ENCODE peak calls at places on chromosomes 4 and X, in eight cellular contexts. One of them, this sample, is unnamed.

GRCh38 chr4:177718514-177718913 is 276.3 kb upstream of the AGA start:
- DNase-seq in H9: no peak
- DNase-seq in fibroblast of pulmonary artery: no peak
- DNase-seq in AG09319: no peak
- DNase-seq in psoas muscle: no peak
- DNase-seq in astrocyte of the spinal cord: no peak
- DNase-seq in fibroblast of lung: no peak
- DNase-seq in brain microvascular endothelial cell: no peak
- DNase-seq in this sample: no peak

GRCh38 chr4:119286377-119287002 is 35.4 kb downstream of the FABP2 start:
- DNase-seq in H9: no peak
- DNase-seq in fibroblast of pulmonary artery: peak; percentile 88
- DNase-seq in AG09319: peak; percentile 49
- DNase-seq in psoas muscle: no peak
- DNase-seq in astrocyte of the spinal cord: peak; percentile 88
- DNase-seq in fibroblast of lung: peak; percentile 89
- DNase-seq in brain microvascular endothelial cell: peak; percentile 50
- DNase-seq in this sample: no peak

GRCh38 chr4:44988011-44988410 is 261.7 kb upstream of the GNPDA2 start:
- DNase-seq in H9: no peak
- DNase-seq in fibroblast of pulmonary artery: no peak
- DNase-seq in AG09319: no peak
- DNase-seq in psoas muscle: no peak
- DNase-seq in astrocyte of the spinal cord: no peak
- DNase-seq in fibroblast of lung: no peak
- DNase-seq in brain microvascular endothelial cell: no peak
- DNase-seq in this sample: no peak

GRCh38 chr4:143558823-143559756 is 45.6 kb downstream of the SMARCA5 start:
- DNase-seq in H9: peak; percentile 93
- DNase-seq in fibroblast of pulmonary artery: peak; percentile 66
- DNase-seq in AG09319: peak; percentile 10
- DNase-seq in psoas muscle: peak; percentile 82
- DNase-seq in astrocyte of the spinal cord: peak; percentile 68
- DNase-seq in fibroblast of lung: peak; percentile 66
- DNase-seq in brain microvascular endothelial cell: peak; percentile 24
- DNase-seq in this sample: no peak

GRCh38 chr4:52982246-52982950 is 120.3 kb downstream of the RASL11B start:
- DNase-seq in H9: no peak
- DNase-seq in fibroblast of pulmonary artery: peak; percentile 80
- DNase-seq in AG09319: no peak
- DNase-seq in psoas muscle: no peak
- DNase-seq in astrocyte of the spinal cord: peak; percentile 76
- DNase-seq in fibroblast of lung: peak; percentile 80
- DNase-seq in brain microvascular endothelial cell: peak; percentile 53
- DNase-seq in this sample: no peak

GRCh38 chrX:132614297-132614696 is 125.5 kb upstream of the MBNL3 start:
- DNase-seq in H9: peak; percentile 35
- DNase-seq in fibroblast of pulmonary artery: peak; percentile 4
- DNase-seq in AG09319: no peak
- DNase-seq in psoas muscle: no peak
- DNase-seq in astrocyte of the spinal cord: no peak
- DNase-seq in fibroblast of lung: peak; percentile 8
- DNase-seq in brain microvascular endothelial cell: no peak
- DNase-seq in this sample: no peak

GRCh38 chr4:150158041-150158440 is 79.8 kb downstream of the DCLK2 start:
- DNase-seq in H9: no peak
- DNase-seq in fibroblast of pulmonary artery: no peak
- DNase-seq in AG09319: no peak
- DNase-seq in psoas muscle: no peak
- DNase-seq in astrocyte of the spinal cord: no peak
- DNase-seq in fibroblast of lung: no peak
- DNase-seq in brain microvascular endothelial cell: no peak
- DNase-seq in this sample: no peak

GRCh38 chr4:131091896-131092295 is 1995.9 kb downstream of the C4orf33 start:
- DNase-seq in H9: no peak
- DNase-seq in fibroblast of pulmonary artery: peak; percentile 59
- DNase-seq in AG09319: no peak
- DNase-seq in psoas muscle: no peak
- DNase-seq in astrocyte of the spinal cord: peak; percentile 64
- DNase-seq in fibroblast of lung: peak; percentile 61
- DNase-seq in brain microvascular endothelial cell: no peak
- DNase-seq in this sample: no peak

GRCh38 chr4:1563768-1564485 is 120.2 kb downstream of the FAM53A start:
- DNase-seq in H9: no peak
- DNase-seq in fibroblast of pulmonary artery: no peak
- DNase-seq in AG09319: no peak
- DNase-seq in psoas muscle: no peak
- DNase-seq in astrocyte of the spinal cord: no peak
- DNase-seq in fibroblast of lung: no peak
- DNase-seq in brain microvascular endothelial cell: no peak
- DNase-seq in this sample: no peak

GRCh38 chrX:31223817-31224216 is 152.0 kb upstream of the FTHL17 start:
- DNase-seq in H9: no peak
- DNase-seq in fibroblast of pulmonary artery: peak; percentile 68
- DNase-seq in AG09319: no peak
- DNase-seq in psoas muscle: no peak
- DNase-seq in astrocyte of the spinal cord: peak; percentile 58
- DNase-seq in fibroblast of lung: peak; percentile 33
- DNase-seq in brain microvascular endothelial cell: peak; percentile 78
- DNase-seq in this sample: no peak

GRCh38 chr4:79823148-79823763 is 249.8 kb downstream of the ANTXR2 start:
- DNase-seq in H9: no peak
- DNase-seq in fibroblast of pulmonary artery: peak; percentile 60
- DNase-seq in AG09319: no peak
- DNase-seq in psoas muscle: no peak
- DNase-seq in astrocyte of the spinal cord: peak; percentile 32
- DNase-seq in fibroblast of lung: peak; percentile 50
- DNase-seq in brain microvascular endothelial cell: peak; percentile 9
- DNase-seq in this sample: no peak

DNA sequence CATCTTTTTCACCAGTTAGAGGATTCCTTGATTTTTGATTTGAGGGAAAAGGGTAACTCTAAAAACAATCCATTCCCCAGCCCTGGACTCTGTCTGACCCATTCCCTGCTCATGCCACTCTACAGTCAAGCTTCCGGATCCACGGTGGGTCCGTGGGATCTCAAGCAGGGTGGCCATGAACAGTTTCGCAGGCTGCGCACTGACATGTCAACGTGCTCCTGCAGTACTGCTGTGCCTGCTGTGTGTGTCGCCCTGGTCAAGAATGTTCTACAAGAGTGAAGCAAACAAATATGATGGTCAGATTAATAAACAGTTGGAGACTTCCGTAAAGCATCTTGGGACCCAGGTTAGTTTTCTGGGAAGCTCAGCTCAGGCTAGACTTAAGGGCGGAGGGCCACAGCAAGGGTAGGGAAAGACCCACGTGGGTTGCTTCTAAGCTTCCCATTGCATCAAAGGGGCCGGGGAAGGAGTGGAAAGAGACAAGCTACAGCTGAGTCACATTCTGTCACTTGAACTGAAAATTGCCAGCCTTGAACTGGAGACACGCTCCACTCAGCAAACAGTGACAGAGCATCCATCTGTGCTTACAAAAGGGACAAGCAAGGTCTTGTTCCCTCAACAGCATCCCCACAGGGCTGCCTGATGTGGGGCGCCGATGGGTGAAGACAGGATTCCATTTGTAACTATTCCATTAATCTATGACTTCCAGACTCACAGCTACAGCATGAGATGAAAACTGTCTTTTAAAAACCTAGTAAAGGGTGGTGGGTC is 81.8 kb downstream of the MTMR1 start:
- DNase-seq in H9: no peak
- DNase-seq in fibroblast of pulmonary artery: no peak
- DNase-seq in AG09319: no peak
- DNase-seq in psoas muscle: no peak
- DNase-seq in astrocyte of the spinal cord: no peak
- DNase-seq in fibroblast of lung: no peak
- DNase-seq in brain microvascular endothelial cell: no peak
- DNase-seq in this sample: peak; percentile 57
- TF ChIP-seq CTCF in H9: no peak
- TF ChIP-seq CTCF in fibroblast of pulmonary artery: no peak
- TF ChIP-seq CTCF in AG09319: no peak
- TF ChIP-seq CTCF in psoas muscle: no peak
- TF ChIP-seq CTCF in astrocyte of the spinal cord: no peak
- TF ChIP-seq CTCF in fibroblast of lung: no peak
- TF ChIP-seq CTCF in brain microvascular endothelial cell: no peak
- TF ChIP-seq CTCF in this sample: no peak

GRCh38 chrX:48667504-48667903 is 16.1 kb upstream of the WAS start:
- DNase-seq in H9: no peak
- DNase-seq in fibroblast of pulmonary artery: no peak
- DNase-seq in AG09319: no peak
- DNase-seq in psoas muscle: no peak
- DNase-seq in astrocyte of the spinal cord: no peak
- DNase-seq in fibroblast of lung: no peak
- DNase-seq in brain microvascular endothelial cell: no peak
- DNase-seq in this sample: no peak

GRCh38 chrX:48663241-48663640 is 20.4 kb upstream of the WAS start:
- DNase-seq in H9: no peak
- DNase-seq in fibroblast of pulmonary artery: no peak
- DNase-seq in AG09319: no peak
- DNase-seq in psoas muscle: no peak
- DNase-seq in astrocyte of the spinal cord: no peak
- DNase-seq in fibroblast of lung: no peak
- DNase-seq in brain microvascular endothelial cell: no peak
- DNase-seq in this sample: no peak

GRCh38 chrX:48665991-48666390 is 17.6 kb upstream of the WAS start:
- DNase-seq in H9: no peak
- DNase-seq in fibroblast of pulmonary artery: peak; percentile 10
- DNase-seq in AG09319: no peak
- DNase-seq in psoas muscle: no peak
- DNase-seq in astrocyte of the spinal cord: no peak
- DNase-seq in fibroblast of lung: no peak
- DNase-seq in brain microvascular endothelial cell: peak; percentile 4
- DNase-seq in this sample: no peak

GRCh38 chrX:48666649-48667048 is 16.9 kb upstream of the WAS start:
- DNase-seq in H9: no peak
- DNase-seq in fibroblast of pulmonary artery: no peak
- DNase-seq in AG09319: no peak
- DNase-seq in psoas muscle: no peak
- DNase-seq in astrocyte of the spinal cord: no peak
- DNase-seq in fibroblast of lung: no peak
- DNase-seq in brain microvascular endothelial cell: no peak
- DNase-seq in this sample: no peak

DNA sequence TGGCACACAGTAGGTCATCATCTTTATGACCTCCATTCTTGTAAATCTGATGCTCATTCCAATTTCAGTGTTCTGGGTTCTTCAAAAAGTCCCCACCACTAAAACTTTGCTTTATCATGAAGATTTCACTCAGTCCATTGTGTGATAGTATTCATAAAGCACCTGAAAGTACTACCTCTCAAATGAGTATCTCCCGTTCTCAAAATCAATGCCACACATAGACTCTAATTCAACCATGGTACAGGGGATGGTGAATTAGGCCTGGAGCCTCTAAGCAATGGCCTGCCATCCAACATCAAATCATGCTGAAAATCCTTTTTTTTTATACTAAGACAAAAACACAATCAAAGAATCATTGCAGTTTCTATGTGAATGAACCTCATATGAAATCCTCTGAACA is 19.4 kb upstream of the WAS start:
- DNase-seq in H9: no peak
- DNase-seq in fibroblast of pulmonary artery: no peak
- DNase-seq in AG09319: no peak
- DNase-seq in psoas muscle: no peak
- DNase-seq in astrocyte of the spinal cord: no peak
- DNase-seq in fibroblast of lung: no peak
- DNase-seq in brain microvascular endothelial cell: no peak
- DNase-seq in this sample: no peak
- TF ChIP-seq CTCF in H9: no peak
- TF ChIP-seq CTCF in fibroblast of pulmonary artery: no peak
- TF ChIP-seq CTCF in AG09319: no peak
- TF ChIP-seq CTCF in psoas muscle: no peak
- TF ChIP-seq CTCF in astrocyte of the spinal cord: no peak
- TF ChIP-seq CTCF in fibroblast of lung: no peak
- TF ChIP-seq CTCF in brain microvascular endothelial cell: no peak
- TF ChIP-seq CTCF in this sample: no peak

DNA sequence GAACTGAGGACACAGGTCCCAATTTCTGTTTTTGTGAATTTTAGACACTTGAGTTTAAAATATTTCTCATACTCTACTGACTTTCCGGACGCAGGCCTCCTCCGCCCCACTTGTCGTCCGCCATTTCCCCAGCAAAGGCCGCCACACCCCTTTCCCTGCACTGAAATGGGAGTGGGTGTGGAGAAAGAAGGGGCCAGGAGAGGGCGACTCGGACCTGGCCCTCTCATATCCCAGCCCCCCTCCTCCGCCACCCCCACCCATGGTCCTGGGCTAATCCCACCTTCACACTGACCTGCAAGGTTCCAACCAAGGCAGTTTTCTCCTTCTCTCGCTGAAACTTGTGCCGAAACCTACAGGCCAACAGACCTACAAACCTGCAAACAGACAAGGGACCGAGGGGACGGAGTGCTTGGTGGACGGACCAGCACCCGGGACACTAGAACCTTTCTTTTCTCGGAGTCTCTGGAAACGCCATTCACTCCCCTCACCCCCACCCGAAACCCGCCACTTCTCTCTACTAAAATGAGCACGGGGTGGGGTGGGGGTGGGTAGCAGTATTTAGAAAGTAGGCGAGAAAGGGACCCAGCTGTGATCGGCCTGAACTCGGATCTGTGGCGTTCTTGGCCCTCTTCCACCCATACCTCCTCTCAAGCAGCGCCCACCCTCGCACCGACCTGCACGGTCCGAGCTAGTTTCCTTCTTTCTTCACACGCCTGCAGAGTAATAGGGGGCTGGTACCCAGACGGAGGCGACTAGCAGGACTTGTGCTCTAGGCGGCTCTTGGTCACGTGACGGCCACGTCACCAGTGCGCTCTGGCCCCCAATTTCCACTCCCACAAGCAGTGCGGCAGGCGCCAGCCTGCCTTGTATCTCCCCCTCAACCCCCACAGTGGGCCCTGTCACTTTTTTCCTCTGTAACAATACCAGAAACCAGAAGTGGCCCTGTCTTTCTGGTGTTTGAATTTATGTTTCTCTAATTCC is at the start of gene ARMCX6:
- DNase-seq in H9: peak; percentile 71
- DNase-seq in fibroblast of pulmonary artery: peak; percentile 76
- DNase-seq in AG09319: no peak
- DNase-seq in psoas muscle: peak; percentile 83
- DNase-seq in astrocyte of the spinal cord: peak; percentile 73
- DNase-seq in fibroblast of lung: peak; percentile 76
- DNase-seq in brain microvascular endothelial cell: peak; percentile 60
- DNase-seq in this sample: peak; percentile 87
- TF ChIP-seq CTCF in H9: peak; percentile 61
- TF ChIP-seq CTCF in fibroblast of pulmonary artery: peak; percentile 24
- TF ChIP-seq CTCF in AG09319: peak; percentile 42
- TF ChIP-seq CTCF in psoas muscle: peak; percentile 34
- TF ChIP-seq CTCF in astrocyte of the spinal cord: peak; percentile 48
- TF ChIP-seq CTCF in fibroblast of lung: peak; percentile 23
- TF ChIP-seq CTCF in brain microvascular endothelial cell: peak; percentile 56
- TF ChIP-seq CTCF in this sample: peak; percentile 61

DNA sequence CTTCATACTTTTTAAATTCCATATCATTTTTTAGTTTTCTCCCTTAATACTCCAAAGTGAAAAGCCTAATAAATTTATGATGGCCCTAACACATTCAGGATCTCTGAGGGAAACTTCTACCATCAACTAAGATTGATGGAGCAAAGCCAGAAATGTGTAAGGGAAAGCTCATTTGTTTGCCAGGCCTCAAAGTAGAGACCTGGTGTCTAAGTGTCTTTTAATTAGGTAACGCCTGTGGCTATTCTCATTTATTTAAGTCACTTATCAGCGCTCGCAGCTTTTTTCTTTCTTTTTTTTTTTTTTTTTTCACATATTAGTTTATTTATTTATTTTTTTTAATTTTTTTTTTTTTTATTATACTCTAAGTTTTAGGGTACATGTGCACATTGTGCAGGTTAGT is 242.4 kb downstream of the TMA16 start:
- DNase-seq in H9: no peak
- DNase-seq in fibroblast of pulmonary artery: no peak
- DNase-seq in AG09319: no peak
- DNase-seq in psoas muscle: no peak
- DNase-seq in astrocyte of the spinal cord: no peak
- DNase-seq in fibroblast of lung: no peak
- DNase-seq in brain microvascular endothelial cell: no peak
- DNase-seq in this sample: no peak
- TF ChIP-seq CTCF in H9: no peak
- TF ChIP-seq CTCF in fibroblast of pulmonary artery: no peak
- TF ChIP-seq CTCF in AG09319: no peak
- TF ChIP-seq CTCF in psoas muscle: no peak
- TF ChIP-seq CTCF in astrocyte of the spinal cord: no peak
- TF ChIP-seq CTCF in fibroblast of lung: no peak
- TF ChIP-seq CTCF in brain microvascular endothelial cell: no peak
- TF ChIP-seq CTCF in this sample: no peak

This sample was measured in osteocyte.